ENCODE peak calls at places on chromosomes 12 and 14, in seven cellular contexts. Q is SK-N-SH, G is HepG2, K is GM12878, Y is K562, I is H1, X is HCT116. F is an unnamed sample.
A peak's percentile ranks its signal among the peaks of the same experiment; 100 is the strongest.

GRCh38 chr12:106582264-106582591 is 576 bp upstream of the RFX4 start:
- DNase-seq in Q (peak; percentile 44), G (no peak), K (no peak), Y (no peak), I (no peak), X (no peak), F (no peak)

GRCh38 chr12:11961686-11962085 is 109.1 kb upstream of the BCL2L14 start:
- DNase-seq in Q (no peak), G (no peak), K (no peak), Y (no peak), I (no peak), X (no peak), F (no peak)

GRCh38 chr14:100523131-100523530 is 64.1 kb downstream of the BEGAIN start:
- DNase-seq in Q (no peak), G (no peak), K (no peak), Y (no peak), I (no peak), X (no peak), F (no peak)

GRCh38 chr14:85566603-85567002 is 36.7 kb downstream of the FLRT2 start:
- DNase-seq in Q (no peak), G (no peak), K (no peak), Y (no peak), I (no peak), X (no peak), F (no peak)

GRCh38 chr14:90547968-90548367 is 151.1 kb downstream of the CALM1 start:
- DNase-seq in Q (no peak), G (no peak), K (no peak), Y (no peak), I (no peak), X (no peak), F (no peak)

GRCh38 chr12:4894019-4894418 is 15.7 kb upstream of the KCNA1 start:
- DNase-seq in Q (no peak), G (no peak), K (no peak), Y (no peak), I (no peak), X (no peak), F (no peak)

GRCh38 chr12:49422038-49422575 is 54.8 kb downstream of the SPATS2 start:
- DNase-seq in Q (no peak), G (no peak), K (no peak), Y (peak; percentile 45), I (no peak), X (no peak), F (no peak)

GRCh38 chr12:132465269-132466190 is 24.4 kb upstream of the FBRSL1 start:
- DNase-seq in Q (no peak), G (no peak), K (no peak), Y (no peak), I (no peak), X (no peak), F (no peak)

GRCh38 chr12:66612053-66612775 is 66.7 kb downstream of the GRIP1 start:
- DNase-seq in Q (no peak), G (no peak), K (no peak), Y (no peak), I (no peak), X (no peak), F (no peak)

GRCh38 chr14:68878908-68879307 is 86.0 kb upstream of the ZFP36L1 start:
- DNase-seq in Q (no peak), G (no peak), K (no peak), Y (no peak), I (no peak), X (no peak), F (no peak)

GRCh38 chr12:106173442-106173841 is 34.7 kb upstream of the NUAK1 start:
- DNase-seq in Q (no peak), G (no peak), K (no peak), Y (no peak), I (no peak), X (no peak), F (no peak)

GRCh38 chr12:87866602-87867292 is 162.5 kb downstream of the C12orf50 start:
- DNase-seq in Q (peak; percentile 16), G (peak; percentile 14), K (no peak), Y (no peak), I (no peak), X (peak; percentile 12), F (no peak)

GRCh38 chr12:56338643-56339422 is at the start of gene IL23A:
- DNase-seq in Q (no peak), G (no peak), K (peak; percentile 61), Y (no peak), I (peak; percentile 63), X (no peak), F (no peak)

GRCh38 chr12:113875681-113876080 is 90.4 kb downstream of the RBM19 start:
- DNase-seq in Q (no peak), G (no peak), K (no peak), Y (no peak), I (no peak), X (no peak), F (no peak)

DNA sequence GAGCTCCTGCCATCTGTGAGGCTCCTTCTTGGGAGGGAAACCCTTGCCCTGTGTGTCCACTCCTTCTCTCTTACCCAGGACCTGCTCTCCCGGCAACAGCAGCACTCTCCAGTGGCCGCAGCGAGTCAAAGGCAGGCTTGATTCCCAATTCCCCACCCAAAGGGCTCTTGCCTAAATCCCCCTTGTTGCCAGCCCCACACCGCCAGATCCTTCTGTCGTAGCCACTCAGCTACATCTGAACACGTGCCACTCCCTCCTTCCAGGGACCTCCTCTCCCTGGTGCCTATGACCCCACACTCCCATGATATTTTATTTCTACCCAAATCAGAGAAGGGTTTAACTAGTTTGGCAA is 14.2 kb upstream of the SELPLG start:
- DNase-seq in Q (no peak), G (no peak), K (no peak), Y (no peak), I (no peak), X (no peak), F (no peak)
- H3K36me3 ChIP-seq in Q (peaks cover 63% of the 10 kb centered on the region), G (peaks cover 28% of the 10 kb centered on the region), K (peaks cover 21% of the 10 kb centered on the region), Y (peaks cover 92% of the 10 kb centered on the region), I (peaks cover 27% of the 10 kb centered on the region), X (no peaks in the 10 kb centered on the region), F (peaks cover 84% of the 10 kb centered on the region)

GRCh38 chr12:80325167-80325959 is 118.7 kb upstream of the PTPRQ start:
- DNase-seq in Q (no peak), G (no peak), K (no peak), Y (no peak), I (no peak), X (no peak), F (no peak)

GRCh38 chr12:80320121-80320678 is 123.8 kb upstream of the PTPRQ start:
- DNase-seq in Q (no peak), G (no peak), K (no peak), Y (no peak), I (peak; percentile 27), X (no peak), F (peak; percentile 82)

GRCh38 chr12:80316141-80316700 is 127.8 kb upstream of the PTPRQ start:
- DNase-seq in Q (no peak), G (no peak), K (no peak), Y (no peak), I (no peak), X (no peak), F (no peak)

GRCh38 chr12:80317899-80318298 is 126.1 kb upstream of the PTPRQ start:
- DNase-seq in Q (no peak), G (no peak), K (no peak), Y (no peak), I (no peak), X (no peak), F (no peak)

DNA sequence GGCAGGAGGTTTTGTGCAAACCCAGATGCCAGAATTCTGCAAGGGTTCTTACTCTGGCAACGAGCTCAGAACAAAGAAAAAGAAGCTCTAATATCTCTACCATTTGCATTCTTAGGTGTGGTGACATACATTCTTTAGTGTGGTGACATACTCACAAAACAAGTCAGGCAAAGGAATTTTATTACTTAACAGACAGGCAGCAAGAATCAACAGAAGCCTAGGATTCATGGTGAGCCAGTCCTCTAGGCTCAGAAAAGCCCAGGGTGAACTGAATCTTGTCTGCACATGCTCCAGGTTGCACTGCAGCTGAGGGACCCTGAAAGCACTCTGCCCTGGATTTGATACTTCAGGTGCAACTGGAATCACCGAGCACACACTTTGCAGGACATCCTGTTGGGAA is 122.4 kb upstream of the PTPRQ start:
- DNase-seq in Q (no peak), G (peak; percentile 2), K (no peak), Y (no peak), I (no peak), X (no peak), F (no peak)
- TF ChIP-seq YY1 in Q (no peak), G (no peak), K (no peak), Y (no peak), I (no peak), X (no peak), F (no peak)

DNA sequence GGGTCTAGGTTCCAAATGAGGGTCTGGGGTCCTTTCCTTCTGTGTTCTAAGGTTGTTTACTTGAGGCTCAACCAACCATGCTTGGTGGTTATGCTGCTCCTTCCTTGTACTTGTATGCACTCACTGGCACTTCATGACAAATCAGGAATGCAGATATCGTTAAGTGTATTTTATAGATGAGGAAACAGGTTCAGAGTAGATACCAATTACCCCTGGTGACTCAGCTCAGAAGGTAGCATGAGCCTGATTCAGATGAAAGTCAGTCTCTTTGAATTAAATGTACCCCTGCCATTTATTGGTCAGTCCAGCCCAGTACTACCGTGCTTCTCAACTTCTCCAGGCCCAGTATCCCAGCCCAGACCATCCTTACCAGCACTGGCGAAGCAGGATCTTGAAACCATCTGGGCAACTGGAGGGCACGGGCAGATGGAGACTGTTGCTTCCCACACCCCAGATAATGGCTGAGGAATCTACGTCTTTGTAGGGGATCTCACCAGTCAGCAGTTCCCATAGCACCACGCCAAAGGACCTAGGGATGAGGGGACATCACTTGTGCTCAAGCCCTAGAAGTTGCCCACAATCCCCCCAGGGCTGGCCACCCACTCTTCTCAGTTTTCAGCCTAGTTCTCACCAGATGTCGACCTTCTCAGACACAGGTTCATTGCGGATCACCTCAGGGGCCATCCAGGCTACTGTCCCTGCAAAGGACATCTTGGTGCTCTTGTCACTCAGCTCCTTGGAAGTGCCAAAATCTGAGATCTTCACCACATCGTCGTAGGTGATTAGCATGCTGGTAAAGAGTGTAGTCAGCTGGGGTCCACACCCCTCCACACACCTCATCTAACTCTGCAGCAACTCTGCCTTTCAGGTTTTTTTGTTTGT is 14.3 kb downstream of the MAP3K12 start:
- DNase-seq in Q (no peak), G (no peak), K (no peak), Y (no peak), I (no peak), X (no peak), F (no peak)
- H3K36me3 ChIP-seq in Q (peaks cover 56% of the 10 kb centered on the region), G (peaks cover 7% of the 10 kb centered on the region), K (peaks cover 44% of the 10 kb centered on the region), Y (peaks cover 73% of the 10 kb centered on the region), I (peaks cover 32% of the 10 kb centered on the region), X (peaks cover 26% of the 10 kb centered on the region), F (peaks cover 76% of the 10 kb centered on the region)

DNA sequence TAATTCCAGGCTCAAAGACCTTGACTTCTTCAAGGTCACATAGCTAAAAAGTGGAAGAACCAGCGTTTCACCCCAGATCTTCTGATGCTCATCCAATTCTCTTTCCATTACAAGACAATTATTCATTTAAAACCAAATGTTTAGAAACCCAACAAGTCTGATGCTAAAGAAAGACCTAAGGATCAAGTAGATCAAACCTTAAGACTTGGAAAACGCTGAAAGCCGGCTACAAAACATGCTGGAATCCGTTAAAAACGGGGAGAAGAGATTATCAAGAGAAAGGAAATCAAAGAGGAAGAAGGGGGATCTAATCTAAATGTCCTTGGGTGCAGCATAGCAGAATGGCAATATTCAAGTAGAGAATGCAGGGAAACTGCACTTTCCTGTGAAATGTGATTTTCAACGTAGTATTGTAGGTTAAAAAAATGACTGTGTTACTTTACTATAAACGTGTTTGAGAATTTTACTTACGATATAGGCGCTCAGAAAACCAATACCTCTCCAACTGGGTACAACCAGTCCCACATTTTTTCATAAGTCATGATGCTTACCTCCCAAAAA is 1.3 kb downstream of the PPP1R13B start:
- DNase-seq in Q (no peak), G (no peak), K (no peak), Y (no peak), I (no peak), X (no peak), F (no peak)
- TF ChIP-seq YY1 in Q (no peak), G (no peak), K (no peak), Y (no peak), I (no peak), X (no peak), F (no peak)